ENCODE peak calls at places on chromosomes 11 and 22, in five cellular contexts. One of them, this sample, is unnamed. For H3F3A, the result is how much of the 10 kb centered on the place peaks cover.

GRCh38 chr11:128776088-128776433 is 82.2 kb downstream of the FLI1 start:
- DNase-seq in neural progenitor cell: no peak
- DNase-seq in GM23338: no peak
- DNase-seq in MM.1S: no peak
- DNase-seq in PC-3: no peak
- DNase-seq in this sample: no peak

GRCh38 chr11:77784572-77784971 is 36.0 kb downstream of the RSF1 start:
- DNase-seq in neural progenitor cell: no peak
- DNase-seq in GM23338: no peak
- DNase-seq in MM.1S: no peak
- DNase-seq in PC-3: no peak
- DNase-seq in this sample: no peak

GRCh38 chr22:46593996-46594946 is 25.9 kb upstream of the GRAMD4 start:
- DNase-seq in neural progenitor cell: peak
- DNase-seq in GM23338: no peak
- DNase-seq in MM.1S: no peak
- DNase-seq in PC-3: no peak
- DNase-seq in this sample: no peak

GRCh38 chr11:72735495-72736027 is 16.6 kb downstream of the ARAP1 start:
- DNase-seq in neural progenitor cell: no peak
- DNase-seq in GM23338: peak
- DNase-seq in MM.1S: no peak
- DNase-seq in PC-3: peak
- DNase-seq in this sample: peak

GRCh38 chr11:8638300-8638699 is 44.2 kb downstream of the TRIM66 start:
- DNase-seq in neural progenitor cell: no peak
- DNase-seq in GM23338: peak
- DNase-seq in MM.1S: no peak
- DNase-seq in PC-3: no peak
- DNase-seq in this sample: no peak

GRCh38 chr11:26254378-26254777 is 77.6 kb upstream of the ANO3 start:
- DNase-seq in neural progenitor cell: no peak
- DNase-seq in GM23338: no peak
- DNase-seq in MM.1S: no peak
- DNase-seq in PC-3: no peak
- DNase-seq in this sample: no peak

GRCh38 chr11:65414776-65415498 is 7.7 kb upstream of the NEAT1 start:
- DNase-seq in neural progenitor cell: no peak
- DNase-seq in GM23338: no peak
- DNase-seq in MM.1S: no peak
- DNase-seq in PC-3: no peak
- DNase-seq in this sample: no peak

GRCh38 chr11:113168358-113168757 is 146.0 kb upstream of the TTC12 start:
- DNase-seq in neural progenitor cell: no peak
- DNase-seq in GM23338: no peak
- DNase-seq in MM.1S: no peak
- DNase-seq in PC-3: no peak
- DNase-seq in this sample: no peak

GRCh38 chr11:126926376-126926791 is 74.2 kb downstream of the KIRREL3 start:
- DNase-seq in neural progenitor cell: no peak
- DNase-seq in GM23338: no peak
- DNase-seq in MM.1S: no peak
- DNase-seq in PC-3: no peak
- DNase-seq in this sample: no peak

GRCh38 chr22:25929479-25929878 is 187.5 kb downstream of the MYO18B start:
- DNase-seq in neural progenitor cell: peak
- DNase-seq in GM23338: no peak
- DNase-seq in MM.1S: no peak
- DNase-seq in PC-3: no peak
- DNase-seq in this sample: no peak

GRCh38 chr22:24146791-24147353 is 34.4 kb upstream of the SUSD2 start:
- DNase-seq in neural progenitor cell: peak
- DNase-seq in GM23338: peak
- DNase-seq in MM.1S: peak
- DNase-seq in PC-3: no peak
- DNase-seq in this sample: no peak

GRCh38 chr22:44305455-44305854 is 7.3 kb downstream of the SHISAL1 start:
- DNase-seq in neural progenitor cell: no peak
- DNase-seq in GM23338: no peak
- DNase-seq in MM.1S: no peak
- DNase-seq in PC-3: no peak
- DNase-seq in this sample: no peak

GRCh38 chr22:31995807-31996206 is 47.3 kb upstream of the SLC5A1 start:
- DNase-seq in neural progenitor cell: no peak
- DNase-seq in GM23338: no peak
- DNase-seq in MM.1S: no peak
- DNase-seq in PC-3: no peak
- DNase-seq in this sample: no peak

GRCh38 chr11:104256525-104256924 is 92.6 kb upstream of the PDGFD start:
- DNase-seq in neural progenitor cell: no peak
- DNase-seq in GM23338: peak
- DNase-seq in MM.1S: no peak
- DNase-seq in PC-3: peak
- DNase-seq in this sample: no peak

GRCh38 chr22:28791124-28791523 is 9.2 kb downstream of the XBP1 start:
- DNase-seq in neural progenitor cell: no peak
- DNase-seq in GM23338: no peak
- DNase-seq in MM.1S: peak
- DNase-seq in PC-3: no peak
- DNase-seq in this sample: no peak

GRCh38 chr22:28795071-28795693 is 5.2 kb downstream of the XBP1 start:
- DNase-seq in neural progenitor cell: no peak
- DNase-seq in GM23338: no peak
- DNase-seq in MM.1S: no peak
- DNase-seq in PC-3: no peak
- DNase-seq in this sample: no peak

GRCh38 chr22:28792491-28793383 is 7.6 kb downstream of the XBP1 start:
- DNase-seq in neural progenitor cell: no peak
- DNase-seq in GM23338: peak
- DNase-seq in MM.1S: peak
- DNase-seq in PC-3: no peak
- DNase-seq in this sample: no peak

GRCh38 chr22:28793976-28794584 is 6.3 kb downstream of the XBP1 start:
- DNase-seq in neural progenitor cell: no peak
- DNase-seq in GM23338: no peak
- DNase-seq in MM.1S: peak
- DNase-seq in PC-3: no peak
- DNase-seq in this sample: no peak

GRCh38 chr22:28791841-28792490 is 8.4 kb downstream of the XBP1 start:
- DNase-seq in neural progenitor cell: no peak
- DNase-seq in GM23338: no peak
- DNase-seq in MM.1S: peak
- DNase-seq in PC-3: no peak
- DNase-seq in this sample: no peak
- H3F3A ChIP-seq in neural progenitor cell: under half
- H3F3A ChIP-seq in GM23338: half or more
- H3F3A ChIP-seq in MM.1S: half or more
- H3F3A ChIP-seq in PC-3: under half
- H3F3A ChIP-seq in this sample: half or more

GRCh38 chr11:132744771-132745170 is 787.5 kb downstream of the OPCML start:
- DNase-seq in neural progenitor cell: no peak
- DNase-seq in GM23338: no peak
- DNase-seq in MM.1S: no peak
- DNase-seq in PC-3: no peak
- DNase-seq in this sample: no peak

GRCh38 chr11:132746305-132746704 is 786.0 kb downstream of the OPCML start:
- DNase-seq in neural progenitor cell: no peak
- DNase-seq in GM23338: no peak
- DNase-seq in MM.1S: no peak
- DNase-seq in PC-3: no peak
- DNase-seq in this sample: no peak

DNA sequence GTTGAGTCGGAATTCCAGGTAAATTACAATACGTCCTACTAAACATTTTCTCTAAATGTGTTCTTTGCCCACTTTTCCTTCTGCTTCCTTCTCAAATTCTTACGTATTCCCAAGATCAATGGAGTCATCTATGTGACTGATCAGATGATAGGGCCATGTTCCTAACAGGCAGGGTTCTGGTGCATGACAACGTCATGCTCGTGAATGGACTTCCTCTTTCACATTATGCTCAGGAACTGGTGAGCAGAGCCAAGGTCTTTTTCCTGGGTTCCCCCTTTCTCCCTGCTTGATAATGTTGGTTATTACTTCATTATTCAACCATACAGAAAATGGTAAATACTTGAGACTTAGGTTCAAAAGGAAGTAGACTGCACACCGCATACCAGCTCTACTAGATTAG is 789.4 kb downstream of the OPCML start:
- DNase-seq in neural progenitor cell: no peak
- DNase-seq in GM23338: no peak
- DNase-seq in MM.1S: no peak
- DNase-seq in PC-3: no peak
- DNase-seq in this sample: no peak
- H3K4me2 ChIP-seq in neural progenitor cell: no peak
- H3K4me2 ChIP-seq in GM23338: no peak
- H3K4me2 ChIP-seq in MM.1S: no peak
- H3K4me2 ChIP-seq in PC-3: no peak
- H3K4me2 ChIP-seq in this sample: no peak

GRCh38 chr22:37681556-37682049 is 4.5 kb upstream of the NOL12 start:
- DNase-seq in neural progenitor cell: peak
- DNase-seq in GM23338: peak
- DNase-seq in MM.1S: peak
- DNase-seq in PC-3: peak
- DNase-seq in this sample: peak

GRCh38 chr22:37679670-37680069 is 4.2 kb downstream of the LGALS1 start:
- DNase-seq in neural progenitor cell: no peak
- DNase-seq in GM23338: no peak
- DNase-seq in MM.1S: no peak
- DNase-seq in PC-3: no peak
- DNase-seq in this sample: no peak

GRCh38 chr22:37678372-37678771 is 2.9 kb downstream of the LGALS1 start:
- DNase-seq in neural progenitor cell: no peak
- DNase-seq in GM23338: no peak
- DNase-seq in MM.1S: no peak
- DNase-seq in PC-3: no peak
- DNase-seq in this sample: no peak

GRCh38 chr22:37680191-37680851 is 4.9 kb downstream of the LGALS1 start:
- DNase-seq in neural progenitor cell: no peak
- DNase-seq in GM23338: no peak
- DNase-seq in MM.1S: no peak
- DNase-seq in PC-3: no peak
- DNase-seq in this sample: no peak

DNA sequence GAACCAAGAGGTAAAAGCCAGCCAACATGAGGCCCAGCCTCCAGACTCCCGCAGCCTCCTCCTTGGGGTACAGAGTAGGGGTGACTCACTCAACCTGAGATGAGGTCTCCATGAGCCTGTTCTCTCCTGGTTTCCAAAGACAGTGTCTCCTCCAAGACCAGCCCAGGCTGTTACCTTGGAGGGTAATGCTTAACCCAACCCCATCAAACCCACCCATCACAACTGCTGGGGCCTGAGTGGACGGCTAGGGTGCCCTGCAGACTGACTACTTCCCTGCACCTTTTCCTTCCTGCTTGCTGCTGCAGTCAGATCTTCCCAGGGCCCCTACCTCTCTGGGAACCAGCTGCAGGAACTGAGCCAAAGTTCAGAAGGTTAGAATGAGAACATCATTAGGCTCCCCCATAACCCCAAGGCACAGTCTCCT is 5.1 kb upstream of the NOL12 start:
- DNase-seq in neural progenitor cell: no peak
- DNase-seq in GM23338: no peak
- DNase-seq in MM.1S: no peak
- DNase-seq in PC-3: peak
- DNase-seq in this sample: no peak
- H3F3A ChIP-seq in neural progenitor cell: under half
- H3F3A ChIP-seq in GM23338: under half
- H3F3A ChIP-seq in MM.1S: under half
- H3F3A ChIP-seq in PC-3: under half
- H3F3A ChIP-seq in this sample: under half

GRCh38 chr11:123511037-123511870 is 81.2 kb downstream of the GRAMD1B start:
- DNase-seq in neural progenitor cell: peak
- DNase-seq in GM23338: peak
- DNase-seq in MM.1S: peak
- DNase-seq in PC-3: peak
- DNase-seq in this sample: peak
- H3K4me2 ChIP-seq in neural progenitor cell: peak
- H3K4me2 ChIP-seq in GM23338: peak
- H3K4me2 ChIP-seq in MM.1S: peak
- H3K4me2 ChIP-seq in PC-3: peak
- H3K4me2 ChIP-seq in this sample: no peak

This sample was measured in PC-9.